ENCODE peak calls at places on chromosomes 4 and X, in ten cellular contexts. One of them, this sample, is unnamed.

GRCh38 chr4:8472689-8473197 is 32.2 kb downstream of the TRMT44 start:
- DNase-seq in right lobe of liver: no peak
- DNase-seq in ascending aorta: peak; percentile 73
- DNase-seq in adrenal gland: peak; percentile 37
- DNase-seq in HCT116: no peak
- DNase-seq in esophagus squamous epithelium: no peak
- DNase-seq in sigmoid colon: peak; percentile 86
- DNase-seq in CD4-positive, alpha-beta memory T cell: no peak
- DNase-seq in hepatocyte: peak; percentile 62
- DNase-seq in suprapubic skin: no peak
- DNase-seq in this sample: no peak

GRCh38 chrX:154900323-154900722 is 14.2 kb downstream of the F8A1 start:
- DNase-seq in ascending aorta: no peak
- DNase-seq in esophagus squamous epithelium: no peak
- DNase-seq in right lobe of liver: no peak
- DNase-seq in adrenal gland: no peak
- DNase-seq in sigmoid colon: no peak
- DNase-seq in HCT116: no peak
- DNase-seq in CD4-positive, alpha-beta memory T cell: no peak
- DNase-seq in suprapubic skin: no peak
- DNase-seq in hepatocyte: no peak
- DNase-seq in this sample: no peak

GRCh38 chr4:6907658-6908191 is 1.9 kb upstream of the TBC1D14 start:
- DNase-seq in ascending aorta: no peak
- DNase-seq in HCT116: peak; percentile 21
- DNase-seq in right lobe of liver: peak; percentile 60
- DNase-seq in suprapubic skin: peak; percentile 60
- DNase-seq in esophagus squamous epithelium: no peak
- DNase-seq in sigmoid colon: peak; percentile 59
- DNase-seq in CD4-positive, alpha-beta memory T cell: no peak
- DNase-seq in hepatocyte: peak; percentile 68
- DNase-seq in adrenal gland: no peak
- DNase-seq in this sample: no peak

GRCh38 chr4:13611283-13611842 is 16.2 kb downstream of the BOD1L1 start:
- DNase-seq in right lobe of liver: no peak
- DNase-seq in adrenal gland: no peak
- DNase-seq in ascending aorta: no peak
- DNase-seq in hepatocyte: no peak
- DNase-seq in HCT116: no peak
- DNase-seq in esophagus squamous epithelium: peak; percentile 12
- DNase-seq in CD4-positive, alpha-beta memory T cell: no peak
- DNase-seq in suprapubic skin: no peak
- DNase-seq in sigmoid colon: no peak
- DNase-seq in this sample: no peak

GRCh38 chrX:39532761-39533160 is 565.0 kb downstream of the BCOR start:
- DNase-seq in ascending aorta: no peak
- DNase-seq in esophagus squamous epithelium: no peak
- DNase-seq in adrenal gland: no peak
- DNase-seq in suprapubic skin: no peak
- DNase-seq in CD4-positive, alpha-beta memory T cell: no peak
- DNase-seq in hepatocyte: no peak
- DNase-seq in sigmoid colon: no peak
- DNase-seq in right lobe of liver: no peak
- DNase-seq in HCT116: no peak
- DNase-seq in this sample: no peak

GRCh38 chr4:122662701-122663100 is 41.8 kb upstream of the IL21 start:
- DNase-seq in esophagus squamous epithelium: no peak
- DNase-seq in adrenal gland: no peak
- DNase-seq in sigmoid colon: no peak
- DNase-seq in CD4-positive, alpha-beta memory T cell: no peak
- DNase-seq in ascending aorta: no peak
- DNase-seq in suprapubic skin: no peak
- DNase-seq in HCT116: no peak
- DNase-seq in right lobe of liver: no peak
- DNase-seq in hepatocyte: no peak
- DNase-seq in this sample: no peak

GRCh38 chrX:71217298-71217697 is 5.7 kb upstream of the GJB1 start:
- DNase-seq in suprapubic skin: no peak
- DNase-seq in adrenal gland: no peak
- DNase-seq in HCT116: no peak
- DNase-seq in right lobe of liver: peak; percentile 79
- DNase-seq in sigmoid colon: no peak
- DNase-seq in CD4-positive, alpha-beta memory T cell: no peak
- DNase-seq in ascending aorta: no peak
- DNase-seq in hepatocyte: no peak
- DNase-seq in esophagus squamous epithelium: no peak
- DNase-seq in this sample: no peak

GRCh38 chrX:13463608-13464007 is 105.8 kb upstream of the EGFL6 start:
- DNase-seq in HCT116: no peak
- DNase-seq in esophagus squamous epithelium: no peak
- DNase-seq in CD4-positive, alpha-beta memory T cell: no peak
- DNase-seq in sigmoid colon: peak; percentile 76
- DNase-seq in suprapubic skin: no peak
- DNase-seq in ascending aorta: peak; percentile 77
- DNase-seq in adrenal gland: no peak
- DNase-seq in hepatocyte: peak; percentile 79
- DNase-seq in right lobe of liver: no peak
- DNase-seq in this sample: peak; percentile 27

GRCh38 chrX:96703816-96704215 is 19.2 kb downstream of the DIAPH2 start:
- DNase-seq in ascending aorta: no peak
- DNase-seq in sigmoid colon: no peak
- DNase-seq in adrenal gland: no peak
- DNase-seq in suprapubic skin: no peak
- DNase-seq in hepatocyte: no peak
- DNase-seq in esophagus squamous epithelium: no peak
- DNase-seq in right lobe of liver: no peak
- DNase-seq in CD4-positive, alpha-beta memory T cell: no peak
- DNase-seq in HCT116: no peak
- DNase-seq in this sample: no peak

GRCh38 chr4:8547912-8548730 is 32.1 kb upstream of the GPR78 start:
- DNase-seq in hepatocyte: no peak
- DNase-seq in right lobe of liver: no peak
- DNase-seq in CD4-positive, alpha-beta memory T cell: no peak
- DNase-seq in ascending aorta: peak; percentile 50
- DNase-seq in adrenal gland: no peak
- DNase-seq in suprapubic skin: peak; percentile 37
- DNase-seq in sigmoid colon: no peak
- DNase-seq in esophagus squamous epithelium: no peak
- DNase-seq in HCT116: no peak
- DNase-seq in this sample: no peak

GRCh38 chr4:4329496-4329895 is 39.4 kb downstream of the ZBTB49 start:
- DNase-seq in HCT116: no peak
- DNase-seq in CD4-positive, alpha-beta memory T cell: no peak
- DNase-seq in ascending aorta: peak; percentile 34
- DNase-seq in adrenal gland: peak; percentile 7
- DNase-seq in right lobe of liver: no peak
- DNase-seq in esophagus squamous epithelium: no peak
- DNase-seq in suprapubic skin: no peak
- DNase-seq in hepatocyte: no peak
- DNase-seq in sigmoid colon: peak; percentile 34
- DNase-seq in this sample: no peak
- H3K27ac ChIP-seq in HCT116: no peak overlapping the region
- H3K27ac ChIP-seq in CD4-positive, alpha-beta memory T cell: no peak overlapping the region
- H3K27ac ChIP-seq in ascending aorta: no peak overlapping the region
- H3K27ac ChIP-seq in adrenal gland: no peak overlapping the region
- H3K27ac ChIP-seq in right lobe of liver: no peak overlapping the region
- H3K27ac ChIP-seq in esophagus squamous epithelium: no peak overlapping the region
- H3K27ac ChIP-seq in suprapubic skin: no peak overlapping the region
- H3K27ac ChIP-seq in hepatocyte: no peak overlapping the region
- H3K27ac ChIP-seq in sigmoid colon: no peak overlapping the region
- H3K27ac ChIP-seq in this sample: no peak overlapping the region

DNA sequence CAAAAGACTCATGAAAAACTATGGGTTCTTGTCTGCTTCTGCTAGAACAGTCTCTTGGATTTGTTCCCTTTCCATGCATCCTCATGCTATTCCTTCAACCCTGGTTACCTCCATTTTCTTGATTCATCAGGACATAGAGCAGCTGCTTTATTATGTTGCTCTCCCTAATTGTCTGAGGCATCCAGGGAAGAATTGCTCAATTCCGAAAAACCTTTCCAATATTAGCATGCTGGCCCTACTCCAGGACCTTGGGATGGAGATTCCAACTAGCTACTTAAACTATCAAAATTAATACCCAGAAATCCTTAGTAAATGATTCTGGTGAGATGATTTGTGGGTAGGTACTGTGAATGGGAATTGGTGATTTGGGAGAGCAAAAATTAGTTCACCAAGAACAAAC is 56.6 kb upstream of the FAM47B start:
- DNase-seq in suprapubic skin: no peak
- DNase-seq in esophagus squamous epithelium: no peak
- DNase-seq in HCT116: no peak
- DNase-seq in right lobe of liver: no peak
- DNase-seq in hepatocyte: no peak
- DNase-seq in adrenal gland: no peak
- DNase-seq in CD4-positive, alpha-beta memory T cell: no peak
- DNase-seq in sigmoid colon: no peak
- DNase-seq in ascending aorta: no peak
- DNase-seq in this sample: no peak
- H3K4me3 ChIP-seq in suprapubic skin: no peak overlapping the region
- H3K4me3 ChIP-seq in esophagus squamous epithelium: no peak overlapping the region
- H3K4me3 ChIP-seq in HCT116: no peak overlapping the region
- H3K4me3 ChIP-seq in right lobe of liver: no peak overlapping the region
- H3K4me3 ChIP-seq in hepatocyte: no peak overlapping the region
- H3K4me3 ChIP-seq in adrenal gland: no peak overlapping the region
- H3K4me3 ChIP-seq in CD4-positive, alpha-beta memory T cell: no peak overlapping the region
- H3K4me3 ChIP-seq in sigmoid colon: no peak overlapping the region
- H3K4me3 ChIP-seq in ascending aorta: no peak overlapping the region
- H3K4me3 ChIP-seq in this sample: no peak overlapping the region

GRCh38 chrX:56987741-56988140 is 7.6 kb downstream of the SPIN3 start:
- DNase-seq in esophagus squamous epithelium: no peak
- DNase-seq in ascending aorta: no peak
- DNase-seq in suprapubic skin: no peak
- DNase-seq in right lobe of liver: no peak
- DNase-seq in adrenal gland: no peak
- DNase-seq in HCT116: no peak
- DNase-seq in hepatocyte: no peak
- DNase-seq in sigmoid colon: no peak
- DNase-seq in CD4-positive, alpha-beta memory T cell: no peak
- DNase-seq in this sample: no peak

DNA sequence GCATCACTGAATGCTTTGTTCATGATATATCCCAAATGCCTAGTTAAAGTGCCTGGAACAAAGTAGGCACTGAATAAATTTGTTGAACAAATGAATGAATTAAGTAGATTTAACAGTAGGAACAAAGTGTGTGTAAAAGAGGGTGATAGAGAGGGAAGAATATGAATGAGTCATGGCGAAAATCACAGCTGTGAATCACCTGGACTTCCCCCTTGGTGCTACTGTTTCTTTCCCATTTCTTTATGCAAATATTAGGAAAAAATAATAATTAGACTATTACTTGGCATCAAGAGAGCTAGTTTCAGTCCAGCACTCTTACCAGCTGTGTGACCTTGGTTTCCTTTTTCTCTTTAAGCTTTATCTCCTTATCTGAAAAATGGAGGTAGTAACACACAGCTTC is 9.2 kb downstream of the SPIN3 start:
- DNase-seq in ascending aorta: no peak
- DNase-seq in hepatocyte: no peak
- DNase-seq in esophagus squamous epithelium: no peak
- DNase-seq in right lobe of liver: no peak
- DNase-seq in sigmoid colon: no peak
- DNase-seq in CD4-positive, alpha-beta memory T cell: no peak
- DNase-seq in HCT116: no peak
- DNase-seq in adrenal gland: no peak
- DNase-seq in suprapubic skin: no peak
- DNase-seq in this sample: no peak
- H3K27ac ChIP-seq in ascending aorta: no peak overlapping the region
- H3K27ac ChIP-seq in hepatocyte: no peak overlapping the region
- H3K27ac ChIP-seq in esophagus squamous epithelium: no peak overlapping the region
- H3K27ac ChIP-seq in right lobe of liver: no peak overlapping the region
- H3K27ac ChIP-seq in sigmoid colon: no peak overlapping the region
- H3K27ac ChIP-seq in CD4-positive, alpha-beta memory T cell: no peak overlapping the region
- H3K27ac ChIP-seq in HCT116: no peak overlapping the region
- H3K27ac ChIP-seq in adrenal gland: no peak overlapping the region
- H3K27ac ChIP-seq in suprapubic skin: no peak overlapping the region
- H3K27ac ChIP-seq in this sample: no peak overlapping the region

GRCh38 chr4:108155373-108155772 is 13.4 kb downstream of the LEF1 start:
- DNase-seq in suprapubic skin: no peak
- DNase-seq in sigmoid colon: no peak
- DNase-seq in esophagus squamous epithelium: no peak
- DNase-seq in HCT116: no peak
- DNase-seq in hepatocyte: peak; percentile 50
- DNase-seq in CD4-positive, alpha-beta memory T cell: peak; percentile 56
- DNase-seq in adrenal gland: peak; percentile 36
- DNase-seq in ascending aorta: no peak
- DNase-seq in right lobe of liver: no peak
- DNase-seq in this sample: no peak
- H3K4me3 ChIP-seq in suprapubic skin: no peak overlapping the region
- H3K4me3 ChIP-seq in sigmoid colon: no peak overlapping the region
- H3K4me3 ChIP-seq in esophagus squamous epithelium: no peak overlapping the region
- H3K4me3 ChIP-seq in HCT116: no peak overlapping the region
- H3K4me3 ChIP-seq in hepatocyte: no peak overlapping the region
- H3K4me3 ChIP-seq in CD4-positive, alpha-beta memory T cell: no peak overlapping the region
- H3K4me3 ChIP-seq in adrenal gland: no peak overlapping the region
- H3K4me3 ChIP-seq in ascending aorta: no peak overlapping the region
- H3K4me3 ChIP-seq in right lobe of liver: no peak overlapping the region
- H3K4me3 ChIP-seq in this sample: no peak overlapping the region

GRCh38 chr4:107902715-107903114 is 28.6 kb upstream of the CYP2U1 start:
- DNase-seq in CD4-positive, alpha-beta memory T cell: no peak
- DNase-seq in adrenal gland: no peak
- DNase-seq in ascending aorta: no peak
- DNase-seq in esophagus squamous epithelium: no peak
- DNase-seq in hepatocyte: no peak
- DNase-seq in suprapubic skin: no peak
- DNase-seq in HCT116: no peak
- DNase-seq in sigmoid colon: no peak
- DNase-seq in right lobe of liver: no peak
- DNase-seq in this sample: no peak
- H3K27ac ChIP-seq in CD4-positive, alpha-beta memory T cell: no peak overlapping the region
- H3K27ac ChIP-seq in adrenal gland: no peak overlapping the region
- H3K27ac ChIP-seq in ascending aorta: no peak overlapping the region
- H3K27ac ChIP-seq in esophagus squamous epithelium: no peak overlapping the region
- H3K27ac ChIP-seq in hepatocyte: no peak overlapping the region
- H3K27ac ChIP-seq in suprapubic skin: no peak overlapping the region
- H3K27ac ChIP-seq in HCT116: no peak overlapping the region
- H3K27ac ChIP-seq in sigmoid colon: peak overlapping the region; percentile 77
- H3K27ac ChIP-seq in right lobe of liver: no peak overlapping the region
- H3K27ac ChIP-seq in this sample: no peak overlapping the region

This sample was measured in HL-60.